ENCODE peak calls at places on chromosomes 11 and 22, in four cellular contexts. C, Q, H and G are unnamed samples.

GRCh38 chr22:48743601-48744282 is 1083.9 kb downstream of the BRD1 start:
- DNase-seq in Q (no peak), H (no peak), C (no peak), G (peak; percentile 76)

GRCh38 chr11:2825261-2825885 is 60.2 kb downstream of the CDKN1C start:
- DNase-seq in Q (peak; percentile 15), C (no peak), H (peak; percentile 66), G (no peak)

GRCh38 chr11:91219501-91219900 is 996.7 kb upstream of the CHORDC1 start:
- DNase-seq in C (peak; percentile 36), H (no peak), Q (no peak), G (no peak)

GRCh38 chr11:111422494-111423249 is 43.6 kb upstream of the POU2AF1 start:
- DNase-seq in Q (peak; percentile 39), H (peak; percentile 71), C (peak; percentile 75), G (no peak)

GRCh38 chr11:100546714-100547113 is 140.4 kb upstream of the ARHGAP42 start:
- DNase-seq in Q (no peak), C (peak; percentile 42), H (peak; percentile 23), G (no peak)

GRCh38 chr22:45859231-45860161 is 117.5 kb downstream of the WNT7B start:
- DNase-seq in H (no peak), Q (no peak), C (no peak), G (peak; percentile 80)

GRCh38 chr11:75174781-75175370 is 24.0 kb downstream of the SLCO2B1 start:
- DNase-seq in H (no peak), C (peak; percentile 40), Q (peak; percentile 58), G (no peak)

GRCh38 chr22:22348127-22348814 is 103.7 kb downstream of the VPREB1 start:
- DNase-seq in H (no peak), Q (no peak), C (no peak), G (no peak)

GRCh38 chr11:74819400-74819799 is 70.8 kb downstream of the RNF169 start:
- DNase-seq in C (no peak), Q (no peak), H (no peak), G (no peak)

GRCh38 chr11:110070176-110070575 is 23.0 kb upstream of the ZC3H12C start:
- DNase-seq in H (no peak), C (no peak), Q (no peak), G (no peak)

GRCh38 chr11:65003282-65003681 is 6.5 kb upstream of the BATF2 start:
- DNase-seq in Q (no peak), H (no peak), C (peak; percentile 60), G (no peak)

GRCh38 chr11:120217941-120218694 is 7.3 kb downstream of the OAF start:
- DNase-seq in H (no peak), Q (no peak), C (no peak), G (no peak)

GRCh38 chr11:120220747-120221037 is 9.9 kb downstream of the OAF start:
- DNase-seq in C (no peak), Q (no peak), H (no peak), G (no peak)

GRCh38 chr11:120218695-120219033 is 7.8 kb downstream of the OAF start:
- DNase-seq in C (no peak), H (no peak), Q (no peak), G (no peak)

GRCh38 chr11:120219935-120220746 is 9.3 kb downstream of the OAF start:
- DNase-seq in Q (no peak), C (no peak), H (no peak), G (no peak)

GRCh38 chr11:120219157-120219934 is 8.5 kb downstream of the OAF start:
- DNase-seq in H (no peak), Q (no peak), C (no peak), G (no peak)
- H3K27ac ChIP-seq in H (no peak overlapping the region), Q (no peak overlapping the region), C (no peak overlapping the region), G (peak overlapping the region; percentile 83)

DNA sequence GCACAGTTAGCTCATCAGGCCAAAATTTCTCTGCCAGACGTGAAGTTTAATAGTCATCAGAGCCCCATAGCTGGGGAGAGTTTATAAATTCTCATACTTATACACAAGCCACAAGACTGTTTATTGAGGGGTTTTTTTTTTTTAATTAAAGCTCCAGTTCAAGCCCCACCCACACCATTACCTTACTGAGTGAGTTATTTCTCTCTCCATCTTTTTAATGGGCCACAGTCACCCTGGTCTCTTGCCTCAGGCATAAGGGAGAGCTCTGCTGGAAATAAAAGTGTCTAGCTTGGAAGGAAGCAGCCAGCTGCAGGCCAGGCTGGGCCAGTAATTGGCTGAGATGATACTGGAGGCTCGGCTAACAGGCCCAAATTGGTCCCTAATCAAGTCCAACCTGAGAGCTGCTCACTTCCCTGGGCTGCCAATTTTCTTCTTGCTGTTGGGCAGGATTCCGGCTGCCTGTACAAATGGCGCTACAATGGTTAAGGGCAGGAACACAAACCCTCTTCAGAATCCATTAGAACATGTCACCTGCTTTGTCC is 174.1 kb downstream of the INSC start:
- DNase-seq in H (no peak), C (no peak), Q (no peak), G (no peak)
- H3K27ac ChIP-seq in H (no peak overlapping the region), C (no peak overlapping the region), Q (no peak overlapping the region), G (no peak overlapping the region)

GRCh38 chr11:119727523-119728081 is 1.4 kb downstream of the NECTIN1 start:
- DNase-seq in Q (no peak), C (peak; percentile 43), H (peak; percentile 67), G (no peak)
- H3K27ac ChIP-seq in Q (peak overlapping the region; percentile 58), C (no peak overlapping the region), H (peak overlapping the region; percentile 78), G (peak overlapping the region; percentile 92)

GRCh38 chr11:119700536-119701346 is 28.3 kb downstream of the NECTIN1 start:
- DNase-seq in Q (no peak), C (no peak), H (no peak), G (no peak)
- H3K27ac ChIP-seq in Q (no peak overlapping the region), C (no peak overlapping the region), H (no peak overlapping the region), G (peak overlapping the region; percentile 70)

GRCh38 chr11:59076876-59077571 is 9.1 kb upstream of the GLYATL1B start:
- DNase-seq in C (no peak), Q (peak; percentile 53), H (no peak), G (no peak)

GRCh38 chr11:59078435-59078834 is 7.7 kb upstream of the GLYATL1B start:
- DNase-seq in H (no peak), C (no peak), Q (no peak), G (no peak)

DNA sequence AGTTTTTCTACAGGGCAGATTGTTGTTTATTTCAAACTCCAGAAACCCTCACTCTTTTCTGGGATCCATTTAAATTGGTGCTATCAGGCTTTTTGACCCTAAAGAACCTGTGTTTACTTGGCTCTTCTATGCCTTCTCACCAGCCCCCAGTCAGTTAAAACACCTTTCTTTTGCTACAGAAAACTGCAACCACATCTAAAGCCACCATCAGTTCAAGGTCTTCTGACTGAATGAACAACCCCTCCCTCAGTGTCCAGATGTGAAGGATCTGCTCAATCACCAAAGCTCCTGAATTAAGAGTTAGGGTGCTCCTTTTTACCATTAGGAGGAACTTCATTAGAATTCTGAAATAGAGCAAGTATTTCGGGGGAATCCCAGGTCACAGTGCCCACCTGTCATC is 7.0 kb upstream of the GLYATL1B start:
- DNase-seq in C (no peak), H (no peak), Q (no peak), G (no peak)
- H3K27ac ChIP-seq in C (no peak overlapping the region), H (no peak overlapping the region), Q (no peak overlapping the region), G (no peak overlapping the region)